ENCODE peak calls at places on chromosomes 7 and 10, in four cellular contexts. L is tibial artery, S is uterus, W is WTC11. F is an unnamed sample.

GRCh38 chr7:39310699-39311098 is 255.5 kb upstream of the YAE1 start:
- DNase-seq in L (no peak), S (no peak), W (peak; percentile 21), F (no peak)

GRCh38 chr7:112290065-112290464 is 83.6 kb downstream of the ZNF277 start:
- DNase-seq in L (no peak), S (no peak), W (no peak), F (no peak)

GRCh38 chr10:90871279-90871760 is 454 bp upstream of the RPP30 start:
- DNase-seq in L (no peak), S (peak; percentile 22), W (peak; percentile 57), F (peak; percentile 61)

GRCh38 chr7:11784808-11785536 is 47.0 kb downstream of the THSD7A start:
- DNase-seq in L (no peak), S (no peak), W (no peak), F (no peak)

GRCh38 chr10:127649642-127650041 is 87.3 kb upstream of the FOXI2 start:
- DNase-seq in L (no peak), S (no peak), W (peak; percentile 78), F (peak; percentile 21)

GRCh38 chr7:155584763-155585531 is 38.6 kb upstream of the CNPY1 start:
- DNase-seq in L (no peak), S (no peak), W (no peak), F (no peak)

GRCh38 chr7:20219446-20220292 is 2.5 kb upstream of the MACC1 start:
- DNase-seq in L (peak; percentile 57), S (peak; percentile 22), W (peak; percentile 34), F (no peak)

GRCh38 chr10:114265392-114266053 is 26.5 kb downstream of the VWA2 start:
- DNase-seq in L (peak; percentile 45), S (peak; percentile 68), W (no peak), F (no peak)

GRCh38 chr7:112770051-112770450 is 20.1 kb downstream of the TMEM168 start:
- DNase-seq in L (no peak), S (no peak), W (no peak), F (no peak)

GRCh38 chr10:131070856-131071255 is 240.7 kb downstream of the TCERG1L start:
- DNase-seq in L (peak; percentile 9), S (no peak), W (no peak), F (no peak)

GRCh38 chr10:71852335-71852937 is 1.4 kb upstream of the PSAP start:
- DNase-seq in L (peak; percentile 73), S (no peak), W (no peak), F (no peak)

GRCh38 chr10:79286318-79286951 is 60.8 kb upstream of the PPIF start:
- DNase-seq in L (peak; percentile 77), S (no peak), W (no peak), F (no peak)

GRCh38 chr7:70890147-70890969 is 241.6 kb upstream of the GALNT17 start:
- DNase-seq in L (no peak), S (no peak), W (no peak), F (no peak)

GRCh38 chr7:35831208-35831607 is 30.4 kb downstream of the SEPTIN7 start:
- DNase-seq in L (no peak), S (no peak), W (no peak), F (no peak)

GRCh38 chr7:37247881-37248280 is 200.8 kb downstream of the ELMO1 start:
- DNase-seq in L (no peak), S (no peak), W (peak; percentile 26), F (no peak)

GRCh38 chr7:65812281-65812680 is 60.6 kb upstream of the VKORC1L1 start:
- DNase-seq in L (no peak), S (no peak), W (no peak), F (no peak)

GRCh38 chr7:1994931-1995330 is 237.8 kb downstream of the MAD1L1 start:
- DNase-seq in L (no peak), S (no peak), W (no peak), F (no peak)

GRCh38 chr7:924541-925231 is 29.8 kb downstream of the ADAP1 start:
- DNase-seq in L (peak; percentile 24), S (peak; percentile 15), W (peak; percentile 11), F (peak; percentile 9)

GRCh38 chr7:98112077-98112476 is 5.4 kb downstream of the LMTK2 start:
- DNase-seq in L (no peak), S (no peak), W (no peak), F (no peak)

GRCh38 chr10:14617125-14617524 is 157.6 kb downstream of the FAM107B start:
- DNase-seq in L (no peak), S (no peak), W (no peak), F (no peak)

GRCh38 chr7:47236480-47237208 is 345.3 kb downstream of the TNS3 start:
- DNase-seq in L (no peak), S (no peak), W (no peak), F (no peak)

GRCh38 chr7:47231627-47232026 is 350.3 kb downstream of the TNS3 start:
- DNase-seq in L (no peak), S (no peak), W (no peak), F (no peak)

GRCh38 chr7:47233996-47234395 is 347.9 kb downstream of the TNS3 start:
- DNase-seq in L (no peak), S (no peak), W (no peak), F (no peak)

GRCh38 chr7:47231081-47231480 is 350.8 kb downstream of the TNS3 start:
- DNase-seq in L (no peak), S (no peak), W (no peak), F (no peak)

GRCh38 chr7:47232751-47233412 is 349.0 kb downstream of the TNS3 start:
- DNase-seq in L (no peak), S (no peak), W (no peak), F (no peak)
- TF ChIP-seq CTCF in L (no peak), S (no peak), W (no peak), F (no peak)

GRCh38 chr10:84139126-84140035 is at the start of gene GHITM:
- DNase-seq in L (peak; percentile 99), S (peak; percentile 100), W (peak; percentile 99), F (peak; percentile 99)
- TF ChIP-seq CTCF in L (peak; percentile 57), S (peak; percentile 46), W (no peak), F (peak; percentile 57)

GRCh38 chr10:116811691-116812090 is 37.6 kb upstream of the ENO4 start:
- DNase-seq in L (no peak), S (no peak), W (no peak), F (no peak)

GRCh38 chr10:116808706-116809105 is 40.6 kb upstream of the ENO4 start:
- DNase-seq in L (no peak), S (no peak), W (no peak), F (no peak)

GRCh38 chr10:116810895-116811294 is 38.4 kb upstream of the ENO4 start:
- DNase-seq in L (no peak), S (no peak), W (no peak), F (no peak)

DNA sequence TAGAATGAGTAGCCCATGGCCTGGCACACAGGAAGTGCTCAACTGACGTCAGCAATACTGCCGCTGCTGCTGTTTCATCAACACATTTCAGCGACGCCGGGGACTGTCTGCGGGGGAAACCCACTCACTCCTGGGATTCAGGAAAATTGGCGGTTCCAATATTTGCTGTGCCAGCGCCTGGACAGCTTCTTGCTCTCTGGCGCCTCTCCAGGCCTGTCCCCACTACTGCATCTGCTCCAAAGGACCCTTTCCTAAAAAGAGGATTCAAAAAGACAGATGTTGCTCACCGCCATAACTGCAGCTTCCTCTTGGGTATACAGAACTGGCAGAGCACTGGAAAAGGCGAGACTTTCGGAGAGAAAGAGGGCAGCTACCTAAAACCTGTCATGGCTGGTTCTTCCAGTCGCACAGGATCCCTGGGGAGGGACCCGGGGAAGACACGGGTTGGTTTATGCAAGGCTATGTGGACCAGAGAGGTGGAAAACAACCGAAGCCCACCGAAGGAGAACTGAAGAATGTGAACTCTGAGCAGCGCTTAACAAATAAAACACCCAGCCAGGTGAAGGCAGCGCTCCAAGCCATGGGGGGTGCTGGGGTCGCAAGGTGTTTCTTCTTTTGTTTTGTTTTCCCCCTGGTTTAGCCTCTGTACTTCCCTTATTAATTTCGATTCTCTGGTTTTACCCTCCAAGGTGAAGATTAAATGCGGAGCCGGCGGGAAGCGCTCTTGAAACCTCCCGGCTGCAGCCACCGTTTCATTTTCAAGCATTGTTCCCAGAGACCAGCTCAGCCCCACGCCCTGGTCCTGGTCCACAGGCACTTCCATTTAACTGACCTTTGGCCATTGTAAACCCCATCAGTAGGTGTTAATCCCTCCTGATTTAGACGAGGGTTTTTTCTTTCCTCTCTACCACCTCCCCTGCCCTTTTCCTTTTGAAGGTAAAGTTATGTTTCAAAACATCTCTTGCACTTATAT is 39.5 kb upstream of the ENO4 start:
- DNase-seq in L (no peak), S (no peak), W (peak; percentile 75), F (peak; percentile 63)
- TF ChIP-seq CTCF in L (no peak), S (no peak), W (peak; percentile 89), F (peak; percentile 76)

GRCh38 chr7:64320547-64321495 is 7.1 kb downstream of the ZNF736 start:
- DNase-seq in L (no peak), S (no peak), W (no peak), F (no peak)
- TF ChIP-seq CTCF in L (no peak), S (no peak), W (no peak), F (no peak)

DNA sequence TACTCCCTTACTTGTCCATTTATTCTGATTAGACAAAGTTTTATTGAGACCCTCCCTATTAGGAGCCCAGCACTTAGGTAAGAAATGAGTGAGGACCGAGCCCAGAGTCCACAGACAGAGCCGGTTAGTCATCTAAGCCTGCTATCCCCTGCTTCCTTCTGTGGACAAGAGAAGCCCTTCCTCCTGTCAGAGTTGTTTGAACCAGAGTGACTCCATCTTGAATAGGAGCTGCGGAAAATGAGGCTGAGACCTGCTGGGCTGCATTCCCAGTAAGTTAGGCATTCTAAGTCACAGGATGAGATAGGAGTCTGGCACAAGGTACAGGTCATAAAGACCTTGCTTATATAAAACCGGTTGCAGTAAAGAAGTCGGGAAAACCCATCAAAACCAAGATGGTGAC is 109.1 kb downstream of the CPXM2 start:
- DNase-seq in L (no peak), S (no peak), W (no peak), F (no peak)
- TF ChIP-seq CTCF in L (no peak), S (no peak), W (no peak), F (no peak)

GRCh38 chr10:116271593-116272496 is 1.2 kb downstream of the GFRA1 start:
- DNase-seq in L (peak; percentile 38), S (peak; percentile 42), W (peak; percentile 37), F (peak; percentile 36)

GRCh38 chr10:116270691-116271592 is 2.1 kb downstream of the GFRA1 start:
- DNase-seq in L (no peak), S (peak; percentile 26), W (peak; percentile 50), F (peak; percentile 84)

GRCh38 chr10:116265686-116266085 is 7.3 kb downstream of the GFRA1 start:
- DNase-seq in L (no peak), S (no peak), W (no peak), F (no peak)

GRCh38 chr10:116269612-116270011 is 3.4 kb downstream of the GFRA1 start:
- DNase-seq in L (no peak), S (peak; percentile 55), W (no peak), F (no peak)

GRCh38 chr10:116268976-116269375 is 4.0 kb downstream of the GFRA1 start:
- DNase-seq in L (no peak), S (no peak), W (no peak), F (no peak)
- TF ChIP-seq CTCF in L (no peak), S (no peak), W (no peak), F (no peak)

DNA sequence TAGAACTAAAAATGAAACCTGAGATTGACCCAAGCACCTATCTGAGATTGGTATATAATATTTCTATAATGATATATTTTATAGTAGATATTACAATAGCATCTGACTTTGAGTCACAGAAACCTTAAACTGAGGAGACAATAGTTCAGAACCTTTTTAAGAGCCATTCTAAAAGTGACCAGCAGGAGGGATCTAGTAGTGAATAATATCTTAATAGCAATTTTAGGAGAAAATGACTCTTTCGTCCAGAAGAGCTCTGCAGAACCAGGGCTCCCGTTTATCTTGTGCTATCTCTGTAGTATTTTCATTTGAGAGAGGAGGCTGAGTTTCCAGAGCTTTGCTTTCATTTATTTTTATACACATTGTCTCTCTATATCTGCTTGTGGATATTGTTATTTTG is 68.1 kb downstream of the PODXL start:
- DNase-seq in L (no peak), S (no peak), W (no peak), F (no peak)
- TF ChIP-seq CTCF in L (no peak), S (peak; percentile 14), W (no peak), F (peak; percentile 65)